ENCODE peak calls at places on chromosome 3, in eight cellular contexts. Y is GM12878, C is HepG2, O is HL-60, R is SK-N-SH, G is GM23338, S is HCT116, I is K562. V is an unnamed sample.

GRCh38 chr3:186502138-186502941 is 41.8 kb downstream of the CRYGS start:
- DNase-seq in Y (no peak), C (no peak), O (peak), R (no peak), G (no peak), S (no peak), I (no peak), V (no peak)

GRCh38 chr3:40810813-40811212 is 286.1 kb downstream of the ZNF621 start:
- DNase-seq in Y (no peak), C (no peak), O (no peak), R (no peak), G (no peak), S (no peak), I (no peak), V (no peak)

GRCh38 chr3:38960953-38961622 is 90.7 kb downstream of the SCN11A start:
- DNase-seq in Y (peak), C (peak), O (peak), R (peak), G (peak), S (peak), I (peak), V (no peak)

GRCh38 chr3:45771831-45772230 is 24.5 kb downstream of the SLC6A20 start:
- DNase-seq in Y (no peak), C (no peak), O (no peak), R (no peak), G (no peak), S (no peak), I (no peak), V (no peak)

GRCh38 chr3:9192238-9192637 is 57.2 kb downstream of the SRGAP3 start:
- DNase-seq in Y (no peak), C (peak), O (no peak), R (no peak), G (no peak), S (no peak), I (no peak), V (no peak)

GRCh38 chr3:11612515-11613184 is 31.1 kb downstream of the VGLL4 start:
- DNase-seq in Y (no peak), C (peak), O (no peak), R (no peak), G (no peak), S (no peak), I (no peak), V (no peak)

GRCh38 chr3:124559650-124560405 is 170.4 kb upstream of the UMPS start:
- DNase-seq in Y (no peak), C (peak), O (peak), R (peak), G (peak), S (peak), I (peak), V (peak)

GRCh38 chr3:16503191-16503776 is 10.2 kb downstream of the RFTN1 start:
- DNase-seq in Y (no peak), C (no peak), O (no peak), R (no peak), G (no peak), S (no peak), I (no peak), V (no peak)

GRCh38 chr3:119681279-119681678 is 4.1 kb upstream of the COX17 start:
- DNase-seq in Y (no peak), C (peak), O (peak), R (peak), G (peak), S (peak), I (no peak), V (peak)

GRCh38 chr3:77370413-77370812 is 330.5 kb downstream of the ROBO2 start:
- DNase-seq in Y (no peak), C (no peak), O (no peak), R (no peak), G (no peak), S (no peak), I (no peak), V (no peak)

GRCh38 chr3:107988464-107989156 is 102.2 kb downstream of the CD47 start:
- DNase-seq in Y (no peak), C (no peak), O (no peak), R (no peak), G (no peak), S (no peak), I (no peak), V (no peak)

GRCh38 chr3:110779581-110779980 is 292.0 kb upstream of the NECTIN3 start:
- DNase-seq in Y (no peak), C (no peak), O (no peak), R (no peak), G (no peak), S (no peak), I (no peak), V (no peak)

GRCh38 chr3:39317571-39318169 is 11.8 kb upstream of the CCR8 start:
- DNase-seq in Y (no peak), C (peak), O (peak), R (no peak), G (no peak), S (no peak), I (no peak), V (no peak)

GRCh38 chr3:71584216-71585061 is 911 bp upstream of the FOXP1 start:
- DNase-seq in Y (no peak), C (peak), O (peak), R (peak), G (peak), S (no peak), I (peak), V (no peak)

GRCh38 chr3:127525373-127525772 is 65.2 kb downstream of the TPRA1 start:
- DNase-seq in Y (no peak), C (peak), O (no peak), R (no peak), G (no peak), S (peak), I (peak), V (peak)

GRCh38 chr3:58617338-58617761 is 40.2 kb upstream of the FAM107A start:
- DNase-seq in Y (no peak), C (no peak), O (no peak), R (no peak), G (no peak), S (no peak), I (no peak), V (no peak)

GRCh38 chr3:128236667-128237066 is 83.4 kb downstream of the EEFSEC start:
- DNase-seq in Y (no peak), C (peak), O (peak), R (peak), G (no peak), S (no peak), I (no peak), V (no peak)

GRCh38 chr3:55245391-55245790 is 241.7 kb downstream of the WNT5A start:
- DNase-seq in Y (no peak), C (no peak), O (no peak), R (no peak), G (no peak), S (no peak), I (no peak), V (no peak)

GRCh38 chr3:176950743-176951142 is 246.5 kb downstream of the TBL1XR1 start:
- DNase-seq in Y (no peak), C (no peak), O (no peak), R (no peak), G (no peak), S (no peak), I (no peak), V (peak)

GRCh38 chr3:88137836-88138235 is 11.9 kb upstream of the C3orf38 start:
- DNase-seq in Y (no peak), C (no peak), O (no peak), R (no peak), G (no peak), S (no peak), I (no peak), V (no peak)

GRCh38 chr3:55327131-55327920 is 159.8 kb downstream of the WNT5A start:
- DNase-seq in Y (no peak), C (no peak), O (no peak), R (no peak), G (no peak), S (no peak), I (no peak), V (no peak)

GRCh38 chr3:4174760-4175159 is 128.4 kb upstream of the SETMAR start:
- DNase-seq in Y (no peak), C (no peak), O (no peak), R (no peak), G (no peak), S (no peak), I (no peak), V (no peak)

GRCh38 chr3:155416500-155417118 is 123.1 kb upstream of the STRIT1 start:
- DNase-seq in Y (no peak), C (no peak), O (no peak), R (no peak), G (no peak), S (no peak), I (no peak), V (peak)

GRCh38 chr3:124952456-124952855 is 17.9 kb upstream of the MUC13 start:
- DNase-seq in Y (no peak), C (peak), O (no peak), R (no peak), G (no peak), S (no peak), I (no peak), V (no peak)

GRCh38 chr3:9862391-9863235 is 17.4 kb downstream of the CIDEC start:
- DNase-seq in Y (no peak), C (peak), O (no peak), R (peak), G (peak), S (no peak), I (peak), V (no peak)

GRCh38 chr3:64911138-64911537 is 223.3 kb upstream of the ADAMTS9 start:
- DNase-seq in Y (no peak), C (no peak), O (no peak), R (no peak), G (no peak), S (no peak), I (no peak), V (no peak)

GRCh38 chr3:2579206-2579605 is 480.5 kb downstream of the CNTN4 start:
- DNase-seq in Y (no peak), C (no peak), O (no peak), R (peak), G (no peak), S (no peak), I (no peak), V (no peak)

GRCh38 chr3:24299236-24299635 is 195.4 kb downstream of the THRB start:
- DNase-seq in Y (no peak), C (no peak), O (no peak), R (no peak), G (no peak), S (no peak), I (no peak), V (no peak)

GRCh38 chr3:122497425-122497824 is 17.3 kb downstream of the KPNA1 start:
- DNase-seq in Y (peak), C (no peak), O (peak), R (no peak), G (no peak), S (peak), I (no peak), V (peak)

GRCh38 chr3:14536055-14536815 is 3.9 kb downstream of the GRIP2 start:
- DNase-seq in Y (no peak), C (no peak), O (no peak), R (no peak), G (no peak), S (no peak), I (no peak), V (no peak)

GRCh38 chr3:14537590-14538450 is 2.3 kb downstream of the GRIP2 start:
- DNase-seq in Y (no peak), C (no peak), O (no peak), R (peak), G (no peak), S (peak), I (peak), V (no peak)

GRCh38 chr3:14535616-14536015 is 4.5 kb downstream of the GRIP2 start:
- DNase-seq in Y (no peak), C (no peak), O (no peak), R (no peak), G (no peak), S (no peak), I (no peak), V (no peak)

GRCh38 chr3:14538451-14539088 is 1.6 kb downstream of the GRIP2 start:
- DNase-seq in Y (no peak), C (no peak), O (no peak), R (no peak), G (no peak), S (no peak), I (no peak), V (no peak)

DNA sequence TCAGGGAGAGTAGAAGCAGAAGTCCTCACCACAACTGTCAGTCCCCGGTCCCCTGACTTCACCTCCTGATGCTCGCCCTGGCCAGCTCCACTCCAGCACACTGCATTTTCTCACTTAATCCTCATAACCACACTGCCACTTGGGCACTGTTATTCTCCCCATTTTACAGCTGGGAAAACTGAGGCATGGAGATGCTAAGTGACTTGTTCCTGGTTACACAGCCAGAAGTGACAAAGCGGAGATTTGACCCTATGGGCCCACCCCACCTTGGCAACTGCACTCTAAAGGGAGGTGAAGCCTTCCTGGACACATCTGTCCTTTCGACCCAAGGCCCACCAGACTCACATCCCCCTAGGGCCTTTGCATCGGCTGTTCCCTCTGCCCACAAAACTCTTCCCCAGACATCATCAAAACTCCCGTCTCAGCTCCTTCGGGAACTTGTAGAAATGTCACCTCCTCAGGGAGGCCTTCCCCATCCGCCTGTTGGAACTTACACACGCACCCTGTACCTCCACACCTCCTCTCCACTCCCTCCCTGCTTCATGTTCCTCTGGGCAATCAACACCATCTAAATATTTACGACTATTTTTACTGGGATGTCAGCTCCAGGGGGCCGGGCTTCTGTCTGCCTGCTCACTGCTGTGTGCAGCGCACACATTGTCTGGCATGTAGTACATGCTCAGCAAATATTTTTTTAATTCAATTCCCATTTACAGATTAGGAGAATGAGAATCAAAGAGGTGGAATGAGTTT is 3.1 kb downstream of the GRIP2 start:
- DNase-seq in Y (no peak), C (no peak), O (no peak), R (no peak), G (no peak), S (no peak), I (no peak), V (no peak)
- TF ChIP-seq REST in Y (no peak), C (no peak), O (no peak), R (no peak), G (no peak), S (no peak), I (no peak), V (no peak)

GRCh38 chr3:152352559-152352958 is 83.8 kb downstream of the MBNL1 start:
- DNase-seq in Y (no peak), C (no peak), O (no peak), R (no peak), G (peak), S (no peak), I (no peak), V (no peak)

GRCh38 chr3:152356870-152357276 is 88.1 kb downstream of the MBNL1 start:
- DNase-seq in Y (peak), C (no peak), O (no peak), R (no peak), G (no peak), S (no peak), I (no peak), V (no peak)

GRCh38 chr3:152357587-152357986 is 88.9 kb downstream of the MBNL1 start:
- DNase-seq in Y (no peak), C (no peak), O (no peak), R (no peak), G (no peak), S (no peak), I (no peak), V (no peak)

GRCh38 chr3:152353578-152353977 is 84.8 kb downstream of the MBNL1 start:
- DNase-seq in Y (no peak), C (no peak), O (no peak), R (no peak), G (no peak), S (no peak), I (no peak), V (no peak)

GRCh38 chr3:152355744-152356665 is 87.3 kb downstream of the MBNL1 start:
- DNase-seq in Y (no peak), C (no peak), O (no peak), R (no peak), G (no peak), S (no peak), I (no peak), V (no peak)
- TF ChIP-seq POLR2AphosphoS5 in Y (no peak), C (no peak), O (no peak), R (no peak), G (no peak), S (no peak), I (no peak), V (no peak)

GRCh38 chr3:49411968-49412631 is at the start of the genes RHOA and TCTA:
- DNase-seq in Y (peak), C (peak), O (peak), R (peak), G (peak), S (peak), I (peak), V (peak)

GRCh38 chr3:49412632-49413337 is 562 bp downstream of the TCTA start:
- DNase-seq in Y (no peak), C (no peak), O (no peak), R (no peak), G (no peak), S (no peak), I (no peak), V (no peak)

GRCh38 chr3:49410844-49411549 is 779 bp downstream of the RHOA start:
- DNase-seq in Y (no peak), C (no peak), O (peak), R (no peak), G (no peak), S (no peak), I (no peak), V (no peak)

GRCh38 chr3:49410102-49410843 is 1.5 kb downstream of the RHOA start:
- DNase-seq in Y (no peak), C (no peak), O (no peak), R (no peak), G (no peak), S (no peak), I (no peak), V (no peak)

GRCh38 chr3:49411550-49411967 is 217 bp downstream of the RHOA start:
- DNase-seq in Y (no peak), C (peak), O (no peak), R (peak), G (peak), S (no peak), I (peak), V (no peak)
- H3K27ac ChIP-seq in Y (peak), C (peak), O (peak), R (peak), G (peak), S (peak), I (peak), V (peak)

GRCh38 chr3:195810455-195810845 is 1.3 kb downstream of the MUC4 start:
- DNase-seq in Y (no peak), C (no peak), O (no peak), R (no peak), G (no peak), S (no peak), I (no peak), V (no peak)

GRCh38 chr3:195809796-195810454 is 1.8 kb downstream of the MUC4 start:
- DNase-seq in Y (no peak), C (no peak), O (no peak), R (no peak), G (no peak), S (no peak), I (no peak), V (no peak)

GRCh38 chr3:195808741-195809290 is 2.9 kb downstream of the MUC4 start:
- DNase-seq in Y (no peak), C (no peak), O (no peak), R (no peak), G (no peak), S (no peak), I (no peak), V (no peak)

GRCh38 chr3:195807681-195808121 is 4.0 kb downstream of the MUC4 start:
- DNase-seq in Y (no peak), C (no peak), O (no peak), R (no peak), G (no peak), S (no peak), I (no peak), V (no peak)

GRCh38 chr3:195809291-195809785 is 2.4 kb downstream of the MUC4 start:
- DNase-seq in Y (no peak), C (no peak), O (no peak), R (peak), G (no peak), S (no peak), I (no peak), V (no peak)
- TF ChIP-seq REST in Y (no peak), C (no peak), O (no peak), R (no peak), G (no peak), S (no peak), I (no peak), V (no peak)

GRCh38 chr3:134308350-134308891 is 57.8 kb upstream of the RYK start:
- DNase-seq in Y (peak), C (peak), O (peak), R (peak), G (peak), S (peak), I (peak), V (peak)
- TF ChIP-seq POLR2AphosphoS5 in Y (no peak), C (no peak), O (no peak), R (no peak), G (no peak), S (no peak), I (no peak), V (peak)

GRCh38 chr3:46988616-46989015 is 9.2 kb downstream of the NBEAL2 start:
- DNase-seq in Y (no peak), C (no peak), O (no peak), R (no peak), G (no peak), S (no peak), I (no peak), V (no peak)
- H3K27ac ChIP-seq in Y (peak), C (no peak), O (peak), R (no peak), G (no peak), S (no peak), I (peak), V (no peak)

DNA sequence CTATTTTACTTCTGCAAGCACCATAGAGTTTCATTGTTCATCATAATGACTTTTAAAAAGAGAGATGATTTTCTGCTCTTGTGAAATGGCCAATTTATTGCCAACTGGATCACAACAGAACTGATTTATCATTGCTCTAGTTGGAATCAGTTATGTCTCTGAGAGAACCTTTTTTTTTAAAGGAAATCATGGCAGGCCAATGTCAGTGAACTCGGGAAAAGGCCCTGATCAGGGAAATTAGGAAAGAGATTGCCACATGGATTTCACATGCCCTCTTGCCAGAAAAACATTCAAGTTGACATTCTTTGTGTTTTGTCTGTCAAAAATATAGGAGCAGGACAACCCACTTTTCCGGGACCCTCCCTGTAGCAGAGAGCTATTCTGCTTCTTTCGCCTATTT is 12.6 kb upstream of the SLC25A26 start:
- DNase-seq in Y (no peak), C (no peak), O (no peak), R (no peak), G (no peak), S (no peak), I (no peak), V (no peak)
- TF ChIP-seq REST in Y (no peak), C (no peak), O (no peak), R (no peak), G (no peak), S (no peak), I (no peak), V (no peak)

DNA sequence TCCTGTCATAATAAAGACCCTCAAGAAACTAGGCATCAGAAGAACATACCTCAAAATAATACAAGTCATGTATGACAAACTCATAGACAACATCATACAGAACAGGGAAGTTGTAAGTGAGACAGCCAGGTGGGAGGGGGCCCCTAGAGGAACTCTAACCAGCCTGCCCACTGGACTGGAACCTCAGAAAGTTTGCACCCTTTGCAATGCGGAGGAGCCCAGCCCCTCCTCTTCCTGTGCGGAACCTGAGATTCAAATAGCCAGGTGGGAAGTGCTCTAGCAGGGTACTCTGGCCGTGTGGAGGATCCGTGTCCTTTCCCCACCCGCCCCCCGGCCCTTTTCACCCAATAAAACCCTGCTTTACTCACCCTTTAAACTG is 387.0 kb upstream of the CBLB start:
- DNase-seq in Y (peak), C (no peak), O (no peak), R (no peak), G (no peak), S (no peak), I (no peak), V (no peak)
- TF ChIP-seq POLR2AphosphoS5 in Y (peak), C (no peak), O (no peak), R (no peak), G (no peak), S (no peak), I (no peak), V (no peak)

V was measured in Panc1.